ENCODE peak calls at places on chromosome 11, in eight cellular contexts. J is left lung; Y is HTR-8/SVneo; S is T-helper 2 cell; T is naive thymus-derived CD4-positive, alpha-beta T cell; C is BJ; U is colonic mucosa; V is immature natural killer cell. A is an unnamed sample.

GRCh38 chr11:45745065-45745811 is 59.7 kb upstream of the SLC35C1 start:
- DNase-seq in J (no peak), Y (no peak), S (no peak), T (no peak), C (no peak), U (no peak), V (no peak), A (no peak)

GRCh38 chr11:44590769-44591168 is 25.3 kb downstream of the CD82 start:
- DNase-seq in J (no peak), Y (no peak), S (no peak), T (no peak), C (no peak), U (no peak), V (no peak), A (no peak)

GRCh38 chr11:35427158-35427557 is 7.8 kb upstream of the SLC1A2 start:
- DNase-seq in J (no peak), Y (no peak), S (no peak), T (no peak), C (peak), U (no peak), V (no peak), A (no peak)

GRCh38 chr11:28619870-28620540 is 511.8 kb downstream of the METTL15 start:
- DNase-seq in J (no peak), Y (no peak), S (no peak), T (no peak), C (no peak), U (no peak), V (no peak), A (no peak)

GRCh38 chr11:66491315-66491935 is 11.2 kb downstream of the DPP3 start:
- DNase-seq in J (no peak), Y (no peak), S (no peak), T (no peak), C (no peak), U (no peak), V (no peak), A (no peak)

GRCh38 chr11:12402027-12402426 is 24.7 kb downstream of the PARVA start:
- DNase-seq in J (no peak), Y (no peak), S (no peak), T (no peak), C (no peak), U (no peak), V (no peak), A (no peak)

GRCh38 chr11:125452125-125452470 is 44.0 kb downstream of the FEZ1 start:
- DNase-seq in J (no peak), Y (no peak), S (no peak), T (no peak), C (no peak), U (no peak), V (no peak), A (no peak)

GRCh38 chr11:125315088-125315740 is 150.7 kb downstream of the PKNOX2 start:
- DNase-seq in J (no peak), Y (no peak), S (no peak), T (no peak), C (no peak), U (no peak), V (no peak), A (no peak)

GRCh38 chr11:111823131-111823530 is 48.2 kb downstream of the ALG9 start:
- DNase-seq in J (no peak), Y (no peak), S (no peak), T (no peak), C (no peak), U (no peak), V (no peak), A (no peak)

GRCh38 chr11:72377596-72377995 is 56.7 kb downstream of the CLPB start:
- DNase-seq in J (no peak), Y (no peak), S (no peak), T (no peak), C (no peak), U (no peak), V (no peak), A (no peak)

GRCh38 chr11:31798057-31799035 is 12.8 kb downstream of the PAX6 start:
- DNase-seq in J (no peak), Y (no peak), S (no peak), T (no peak), C (no peak), U (no peak), V (no peak), A (no peak)

GRCh38 chr11:73262851-73263495 is 9.2 kb upstream of the P2RY6 start:
- DNase-seq in J (no peak), Y (no peak), S (no peak), T (no peak), C (no peak), U (no peak), V (no peak), A (no peak)

GRCh38 chr11:2390871-2391662 is 9.5 kb upstream of the TSSC4 start:
- DNase-seq in J (no peak), Y (no peak), S (no peak), T (no peak), C (no peak), U (no peak), V (no peak), A (no peak)

GRCh38 chr11:73801136-73801535 is 13.5 kb downstream of the MRPL48 start:
- DNase-seq in J (no peak), Y (no peak), S (no peak), T (no peak), C (no peak), U (no peak), V (no peak), A (no peak)

GRCh38 chr11:65573391-65574146 is 1.2 kb downstream of the FAM89B start:
- DNase-seq in J (no peak), Y (no peak), S (no peak), T (no peak), C (no peak), U (peak), V (no peak), A (no peak)

GRCh38 chr11:12175694-12176241 is 65.4 kb downstream of the MICAL2 start:
- DNase-seq in J (no peak), Y (peak), S (no peak), T (no peak), C (peak), U (no peak), V (peak), A (no peak)

GRCh38 chr11:34644669-34645406 is 23.9 kb downstream of the EHF start:
- DNase-seq in J (no peak), Y (no peak), S (no peak), T (no peak), C (peak), U (no peak), V (no peak), A (no peak)

GRCh38 chr11:130897262-130898182 is 18.8 kb downstream of the SNX19 start:
- DNase-seq in J (peak), Y (no peak), S (no peak), T (no peak), C (no peak), U (peak), V (no peak), A (no peak)

GRCh38 chr11:64661146-64661545 is 61.9 kb downstream of the NRXN2 start:
- DNase-seq in J (no peak), Y (no peak), S (no peak), T (no peak), C (no peak), U (no peak), V (no peak), A (no peak)

GRCh38 chr11:26860411-26860810 is 133.5 kb upstream of the FIBIN start:
- DNase-seq in J (no peak), Y (no peak), S (no peak), T (no peak), C (peak), U (no peak), V (no peak), A (no peak)

GRCh38 chr11:131667566-131667965 is 297.2 kb downstream of the NTM start:
- DNase-seq in J (no peak), Y (no peak), S (no peak), T (no peak), C (no peak), U (no peak), V (no peak), A (no peak)

GRCh38 chr11:45078236-45079074 is 68.0 kb upstream of the PRDM11 start:
- DNase-seq in J (no peak), Y (no peak), S (no peak), T (no peak), C (no peak), U (no peak), V (no peak), A (no peak)

GRCh38 chr11:95984035-95984434 is 60.1 kb upstream of the MTMR2 start:
- DNase-seq in J (no peak), Y (no peak), S (no peak), T (no peak), C (no peak), U (no peak), V (no peak), A (no peak)

GRCh38 chr11:131425285-131425684 is 54.9 kb downstream of the NTM start:
- DNase-seq in J (no peak), Y (no peak), S (no peak), T (no peak), C (no peak), U (no peak), V (no peak), A (no peak)

GRCh38 chr11:96303067-96303466 is 39.9 kb downstream of the MAML2 start:
- DNase-seq in J (no peak), Y (no peak), S (no peak), T (no peak), C (no peak), U (no peak), V (no peak), A (no peak)

GRCh38 chr11:72641900-72642814 is 32.1 kb downstream of the PDE2A start:
- DNase-seq in J (no peak), Y (peak), S (no peak), T (no peak), C (no peak), U (peak), V (peak), A (no peak)

GRCh38 chr11:15519911-15520310 is 405.2 kb downstream of the INSC start:
- DNase-seq in J (no peak), Y (no peak), S (no peak), T (no peak), C (no peak), U (no peak), V (no peak), A (no peak)

GRCh38 chr11:2777871-2778629 is 78.3 kb upstream of the KCNQ1OT1 start:
- DNase-seq in J (peak), Y (no peak), S (peak), T (no peak), C (no peak), U (peak), V (no peak), A (no peak)

GRCh38 chr11:72591785-72592490 is 82.3 kb downstream of the PDE2A start:
- DNase-seq in J (no peak), Y (no peak), S (peak), T (peak), C (no peak), U (no peak), V (peak), A (no peak)

GRCh38 chr11:75022289-75022688 is 33.6 kb downstream of the NEU3 start:
- DNase-seq in J (no peak), Y (no peak), S (no peak), T (no peak), C (no peak), U (no peak), V (no peak), A (no peak)

GRCh38 chr11:59289356-59289755 is 69.3 kb upstream of the OR5AN1 start:
- DNase-seq in J (no peak), Y (no peak), S (no peak), T (no peak), C (no peak), U (no peak), V (no peak), A (no peak)

GRCh38 chr11:73480677-73481076 is 104.5 kb downstream of the RELT start:
- DNase-seq in J (no peak), Y (no peak), S (no peak), T (no peak), C (no peak), U (no peak), V (no peak), A (peak)

GRCh38 chr11:73164803-73165542 is 22.9 kb upstream of the FCHSD2 start:
- DNase-seq in J (peak), Y (no peak), S (no peak), T (no peak), C (no peak), U (no peak), V (no peak), A (no peak)

GRCh38 chr11:130581631-130582030 is 133.2 kb downstream of the ADAMTS15 start:
- DNase-seq in J (no peak), Y (no peak), S (no peak), T (no peak), C (no peak), U (no peak), V (no peak), A (no peak)

GRCh38 chr11:111882202-111882601 is 2.9 kb downstream of the CFAP68 start:
- DNase-seq in J (no peak), Y (no peak), S (no peak), T (no peak), C (no peak), U (no peak), V (no peak), A (no peak)

GRCh38 chr11:86592047-86592564 is 80.3 kb downstream of the ME3 start:
- DNase-seq in J (no peak), Y (no peak), S (no peak), T (no peak), C (no peak), U (no peak), V (no peak), A (no peak)

GRCh38 chr11:1751999-1752906 is 1.9 kb upstream of the IFITM10 start:
- DNase-seq in J (peak), Y (no peak), S (no peak), T (no peak), C (no peak), U (no peak), V (peak), A (no peak)

A was measured in GF-D8.